ENCODE peak calls at places on chromosomes 12 and 14, in four cellular contexts. I, M, Z and K are unnamed samples.

GRCh38 chr12:131456301-131457027 is 254.4 kb upstream of the SFSWAP start:
- DNase-seq in I (peak; percentile 57), M (no peak), Z (no peak), K (no peak)

GRCh38 chr14:69948311-69948710 is 69.1 kb downstream of the SMOC1 start:
- DNase-seq in I (no peak), M (no peak), Z (no peak), K (no peak)

GRCh38 chr12:129371268-129371667 is 518.0 kb downstream of the GLT1D1 start:
- DNase-seq in I (no peak), M (no peak), Z (no peak), K (no peak)

GRCh38 chr12:110860833-110861291 is 14.1 kb downstream of the CCDC63 start:
- DNase-seq in I (no peak), M (no peak), Z (no peak), K (no peak)

GRCh38 chr12:51941011-51941561 is 10.4 kb upstream of the ACVR1B start:
- DNase-seq in I (no peak), M (no peak), Z (no peak), K (no peak)

GRCh38 chr14:61103541-61104339 is 122.7 kb downstream of the SLC38A6 start:
- DNase-seq in I (no peak), M (no peak), Z (no peak), K (peak; percentile 89)

GRCh38 chr12:50297027-50297426 is 13.7 kb upstream of the LIMA1 start:
- DNase-seq in I (no peak), M (no peak), Z (no peak), K (no peak)

GRCh38 chr12:58186914-58187313 is 245.5 kb downstream of the ATP23 start:
- DNase-seq in I (no peak), M (no peak), Z (peak; percentile 46), K (no peak)

GRCh38 chr12:47078733-47079364 is 572 bp upstream of the PCED1B start:
- DNase-seq in I (peak; percentile 72), M (peak; percentile 32), Z (no peak), K (peak; percentile 31)

GRCh38 chr12:51669996-51670395 is 79.0 kb downstream of the SCN8A start:
- DNase-seq in I (no peak), M (no peak), Z (no peak), K (no peak)

GRCh38 chr12:87383705-87384104 is 645.5 kb downstream of the C12orf50 start:
- DNase-seq in I (no peak), M (no peak), Z (no peak), K (no peak)

GRCh38 chr14:104708606-104709268 is 15.3 kb upstream of the ADSS1 start:
- DNase-seq in I (peak; percentile 83), M (peak; percentile 57), Z (peak; percentile 53), K (peak; percentile 84)

GRCh38 chr12:77256924-77257323 is 191.6 kb upstream of the E2F7 start:
- DNase-seq in I (no peak), M (no peak), Z (no peak), K (no peak)

GRCh38 chr14:22981090-22982012 is 1.0 kb downstream of the AJUBA start:
- DNase-seq in I (peak; percentile 73), M (no peak), Z (no peak), K (no peak)

GRCh38 chr12:48199784-48200198 is 3.3 kb downstream of the OR10AD1 start:
- DNase-seq in I (no peak), M (no peak), Z (no peak), K (no peak)

GRCh38 chr12:39047539-39048078 is 142.2 kb upstream of the CPNE8 start:
- DNase-seq in I (no peak), M (no peak), Z (no peak), K (no peak)

GRCh38 chr12:122081697-122082221 is 3.2 kb downstream of the MLXIP start:
- DNase-seq in I (peak; percentile 67), M (peak; percentile 37), Z (peak; percentile 50), K (peak; percentile 34)

GRCh38 chr12:121866331-121866730 is 7.7 kb upstream of the HPD start:
- DNase-seq in I (no peak), M (no peak), Z (no peak), K (no peak)

GRCh38 chr14:73943083-73943482 is 6.8 kb downstream of the FAM161B start:
- DNase-seq in I (no peak), M (no peak), Z (no peak), K (no peak)